ENCODE peak calls at places on chromosomes 1 and 21, in eight cellular contexts. U is fibroblast of mammary gland; M is neural crest cell; D is cardiac muscle cell; K is T-cell; Q is CD8-positive, alpha-beta T cell; T is activated naive CD8-positive, alpha-beta T cell treated with anti-CD3 and anti-CD28 coated beads, Interleukin-2, amount 50 U/mL, for 24 hours; J is left ventricle myocardium inferior. B is an unnamed sample.
A peak's percentile ranks its signal among the peaks of the same experiment; 100 is the strongest.

GRCh38 chr21:16241500-16241963 is 511.8 kb downstream of the USP25 start:
- DNase-seq in K (no peak), U (peak; percentile 12), Q (no peak), D (peak; percentile 46), M (no peak), J (no peak), T (no peak), B (no peak)

GRCh38 chr1:112686417-112686816 is 12.0 kb downstream of the MOV10 start:
- DNase-seq in T (no peak), M (no peak), U (no peak), D (no peak), Q (no peak), K (no peak), J (no peak), B (no peak)

GRCh38 chr1:2540816-2541492 is 10.9 kb upstream of the HES5 start:
- DNase-seq in J (no peak), M (peak; percentile 58), T (no peak), K (no peak), U (no peak), D (no peak), Q (no peak), B (no peak)

GRCh38 chr1:153567621-153568366 is 2.1 kb upstream of the S100A2 start:
- DNase-seq in Q (no peak), K (no peak), D (no peak), T (peak; percentile 60), U (peak; percentile 82), M (no peak), J (no peak), B (no peak)

GRCh38 chr1:12769976-12770505 is 3.5 kb upstream of the PRAMEF12 start:
- DNase-seq in Q (no peak), T (no peak), K (no peak), U (no peak), J (no peak), D (no peak), M (no peak), B (no peak)

GRCh38 chr1:212329104-212329503 is 43.9 kb downstream of the PPP2R5A start:
- DNase-seq in J (no peak), M (no peak), Q (no peak), K (no peak), T (no peak), U (no peak), D (no peak), B (no peak)

GRCh38 chr1:31182352-31182751 is 57.3 kb downstream of the NKAIN1 start:
- DNase-seq in D (peak; percentile 95), J (peak; percentile 82), U (peak; percentile 96), Q (peak; percentile 9), K (peak; percentile 37), T (peak; percentile 65), M (peak; percentile 75), B (peak; percentile 82)

GRCh38 chr21:36194024-36194423 is 37.4 kb downstream of the DOP1B start:
- DNase-seq in D (no peak), J (no peak), K (no peak), U (no peak), Q (no peak), M (no peak), T (no peak), B (no peak)

GRCh38 chr1:20705356-20705755 is 12.5 kb downstream of the KIF17 start:
- DNase-seq in K (no peak), Q (no peak), J (no peak), M (no peak), D (no peak), T (no peak), U (no peak), B (no peak)

GRCh38 chr1:4851666-4852065 is 197.3 kb downstream of the AJAP1 start:
- DNase-seq in U (no peak), Q (no peak), T (no peak), D (no peak), K (no peak), J (no peak), M (no peak), B (no peak)

GRCh38 chr1:227234998-227235405 is 83.3 kb downstream of the CDC42BPA start:
- DNase-seq in M (peak; percentile 18), J (no peak), D (peak; percentile 79), Q (no peak), K (no peak), U (peak; percentile 76), T (no peak), B (peak; percentile 31)

GRCh38 chr1:221230605-221231004 is 351.4 kb downstream of the HLX start:
- DNase-seq in U (no peak), Q (no peak), T (no peak), M (no peak), K (no peak), D (no peak), J (no peak), B (peak; percentile 12)

GRCh38 chr21:45263534-45263933 is 24.2 kb downstream of the POFUT2 start:
- DNase-seq in U (no peak), D (no peak), M (no peak), Q (no peak), T (no peak), K (no peak), J (no peak), B (no peak)

GRCh38 chr1:18077657-18078215 is 29.9 kb upstream of the IGSF21 start:
- DNase-seq in Q (no peak), K (no peak), M (no peak), U (no peak), D (no peak), T (no peak), J (no peak), B (no peak)

GRCh38 chr1:155813672-155814071 is 43.3 kb downstream of the GON4L start:
- DNase-seq in D (no peak), K (no peak), J (no peak), U (no peak), Q (no peak), M (no peak), T (no peak), B (no peak)

GRCh38 chr21:42474043-42474831 is 21.8 kb downstream of the RSPH1 start:
- DNase-seq in D (peak; percentile 14), M (no peak), T (no peak), U (peak; percentile 11), Q (no peak), J (no peak), K (no peak), B (no peak)

GRCh38 chr1:219324171-219324570 is 150.5 kb downstream of the LYPLAL1 start:
- DNase-seq in M (no peak), K (no peak), U (no peak), T (no peak), Q (no peak), J (no peak), D (no peak), B (no peak)

GRCh38 chr21:26844258-26845065 is 747 bp downstream of the ADAMTS1 start:
- DNase-seq in D (peak; percentile 61), J (peak; percentile 68), Q (no peak), T (peak; percentile 10), M (peak; percentile 40), U (no peak), K (no peak), B (no peak)

GRCh38 chr1:182845379-182845778 is 6.2 kb downstream of the DHX9 start:
- DNase-seq in U (no peak), T (peak; percentile 9), M (no peak), D (no peak), Q (no peak), K (no peak), J (no peak), B (no peak)

GRCh38 chr21:33587792-33588484 is 546 bp downstream of the DONSON start:
- DNase-seq in T (peak; percentile 36), D (peak; percentile 41), U (peak; percentile 36), M (no peak), J (no peak), Q (no peak), K (no peak), B (peak; percentile 3)

GRCh38 chr1:186059311-186059710 is 315.7 kb downstream of the TPR start:
- DNase-seq in K (no peak), Q (no peak), J (no peak), U (peak; percentile 74), D (peak; percentile 39), M (no peak), T (no peak), B (peak; percentile 44)

GRCh38 chr1:151193856-151194255 is 3.9 kb upstream of the VPS72 start:
- DNase-seq in K (no peak), T (no peak), Q (no peak), D (no peak), U (no peak), M (no peak), J (no peak), B (no peak)

GRCh38 chr1:198967566-198967965 is 328.7 kb downstream of the PTPRC start:
- DNase-seq in J (no peak), Q (no peak), U (no peak), M (no peak), K (no peak), T (no peak), D (peak; percentile 6), B (no peak)

GRCh38 chr1:223425550-223425949 is 32.3 kb downstream of the CCDC185 start:
- DNase-seq in D (peak; percentile 4), J (no peak), T (no peak), M (no peak), U (peak; percentile 62), Q (no peak), K (no peak), B (no peak)

GRCh38 chr1:215529111-215529510 is 38.0 kb upstream of the KCTD3 start:
- DNase-seq in D (no peak), Q (no peak), T (no peak), U (peak; percentile 65), J (no peak), M (no peak), K (no peak), B (no peak)

GRCh38 chr21:32604484-32604883 is 7.7 kb downstream of the CFAP298 start:
- DNase-seq in T (no peak), Q (no peak), K (no peak), J (no peak), U (no peak), D (no peak), M (no peak), B (no peak)

GRCh38 chr1:118535901-118536300 is 350.9 kb upstream of the SPAG17 start:
- DNase-seq in T (no peak), D (no peak), Q (no peak), M (no peak), K (no peak), U (no peak), J (no peak), B (no peak)

GRCh38 chr1:200896571-200897187 is 2.0 kb downstream of the INAVA start:
- DNase-seq in Q (no peak), M (no peak), K (no peak), T (no peak), U (peak; percentile 22), J (no peak), D (peak; percentile 47), B (no peak)

GRCh38 chr1:228488818-228489674 is 1.9 kb downstream of the RNF187 start:
- DNase-seq in Q (no peak), U (no peak), M (no peak), T (no peak), J (no peak), K (no peak), D (no peak), B (no peak)

GRCh38 chr1:78722521-78722920 is 72.9 kb downstream of the IFI44 start:
- DNase-seq in Q (no peak), D (no peak), T (no peak), J (no peak), U (no peak), K (no peak), M (no peak), B (no peak)

GRCh38 chr21:44836666-44837471 is 19.0 kb upstream of the SUMO3 start:
- DNase-seq in K (no peak), Q (no peak), M (no peak), U (peak; percentile 39), J (no peak), T (no peak), D (peak; percentile 58), B (no peak)

GRCh38 chr1:50796277-50796676 is 163.8 kb downstream of the FAF1 start:
- DNase-seq in J (no peak), D (peak; percentile 9), K (no peak), T (no peak), Q (no peak), M (no peak), U (no peak), B (no peak)

GRCh38 chr1:203481186-203481585 is 5.6 kb downstream of the PRELP start:
- DNase-seq in K (no peak), Q (no peak), U (peak; percentile 19), T (no peak), J (no peak), M (no peak), D (no peak), B (no peak)

B was measured in GM04504.